ENCODE peak calls at places on chromosomes 4 and X, in five cellular contexts. One of them, this sample, is unnamed.

GRCh38 chrX:149453030-149453429 is 52.1 kb downstream of the IDS start:
- DNase-seq in endothelial cell of umbilical vein: peak; percentile 19
- DNase-seq in AG10803: peak; percentile 60
- DNase-seq in neural crest cell: no peak
- DNase-seq in tibial artery: no peak
- DNase-seq in this sample: no peak

GRCh38 chr4:20251061-20251795 is 477 bp upstream of the SLIT2 start:
- DNase-seq in endothelial cell of umbilical vein: no peak
- DNase-seq in AG10803: no peak
- DNase-seq in neural crest cell: no peak
- DNase-seq in tibial artery: no peak
- DNase-seq in this sample: no peak

GRCh38 chrX:9498236-9498635 is 33.4 kb downstream of the TBL1X start:
- DNase-seq in endothelial cell of umbilical vein: no peak
- DNase-seq in AG10803: no peak
- DNase-seq in neural crest cell: no peak
- DNase-seq in tibial artery: no peak
- DNase-seq in this sample: no peak

GRCh38 chr4:26819478-26819877 is 41.2 kb upstream of the STIM2 start:
- DNase-seq in endothelial cell of umbilical vein: no peak
- DNase-seq in AG10803: no peak
- DNase-seq in neural crest cell: no peak
- DNase-seq in tibial artery: no peak
- DNase-seq in this sample: no peak

GRCh38 chrX:130155564-130155963 is 10.1 kb downstream of the AIFM1 start:
- DNase-seq in endothelial cell of umbilical vein: peak; percentile 42
- DNase-seq in AG10803: no peak
- DNase-seq in neural crest cell: no peak
- DNase-seq in tibial artery: no peak
- DNase-seq in this sample: no peak

GRCh38 chrX:41066969-41067368 is 18.3 kb upstream of the USP9X start:
- DNase-seq in endothelial cell of umbilical vein: no peak
- DNase-seq in AG10803: no peak
- DNase-seq in neural crest cell: no peak
- DNase-seq in tibial artery: no peak
- DNase-seq in this sample: no peak

GRCh38 chrX:24805201-24805600 is 111.5 kb downstream of the POLA1 start:
- DNase-seq in endothelial cell of umbilical vein: no peak
- DNase-seq in AG10803: peak; percentile 4
- DNase-seq in neural crest cell: no peak
- DNase-seq in tibial artery: no peak
- DNase-seq in this sample: no peak

GRCh38 chr4:25500626-25501318 is 123.7 kb downstream of the ANAPC4 start:
- DNase-seq in endothelial cell of umbilical vein: no peak
- DNase-seq in AG10803: no peak
- DNase-seq in neural crest cell: no peak
- DNase-seq in tibial artery: no peak
- DNase-seq in this sample: no peak

GRCh38 chr4:158811704-158812103 is 42.9 kb downstream of the FNIP2 start:
- DNase-seq in endothelial cell of umbilical vein: no peak
- DNase-seq in AG10803: no peak
- DNase-seq in neural crest cell: no peak
- DNase-seq in tibial artery: peak; percentile 50
- DNase-seq in this sample: no peak

GRCh38 chr4:150212927-150213326 is 134.7 kb downstream of the DCLK2 start:
- DNase-seq in endothelial cell of umbilical vein: no peak
- DNase-seq in AG10803: no peak
- DNase-seq in neural crest cell: no peak
- DNase-seq in tibial artery: no peak
- DNase-seq in this sample: no peak

GRCh38 chr4:165874799-165875371 is 1.8 kb downstream of the TLL1 start:
- DNase-seq in endothelial cell of umbilical vein: no peak
- DNase-seq in AG10803: no peak
- DNase-seq in neural crest cell: peak; percentile 4
- DNase-seq in tibial artery: no peak
- DNase-seq in this sample: peak; percentile 46

GRCh38 chr4:143512978-143513313 is 556 bp upstream of the SMARCA5 start:
- DNase-seq in endothelial cell of umbilical vein: no peak
- DNase-seq in AG10803: no peak
- DNase-seq in neural crest cell: no peak
- DNase-seq in tibial artery: no peak
- DNase-seq in this sample: no peak

GRCh38 chr4:40924793-40925117 is 175.0 kb downstream of the NSUN7 start:
- DNase-seq in endothelial cell of umbilical vein: no peak
- DNase-seq in AG10803: no peak
- DNase-seq in neural crest cell: no peak
- DNase-seq in tibial artery: no peak
- DNase-seq in this sample: no peak
- TF ChIP-seq CTCF in endothelial cell of umbilical vein: no peak
- TF ChIP-seq CTCF in AG10803: no peak
- TF ChIP-seq CTCF in neural crest cell: no peak
- TF ChIP-seq CTCF in tibial artery: no peak
- TF ChIP-seq CTCF in this sample: peak; percentile 46

GRCh38 chr4:16790508-16790907 is 107.9 kb downstream of the LDB2 start:
- DNase-seq in endothelial cell of umbilical vein: peak; percentile 66
- DNase-seq in AG10803: no peak
- DNase-seq in neural crest cell: no peak
- DNase-seq in tibial artery: no peak
- DNase-seq in this sample: no peak

GRCh38 chr4:16791460-16791859 is 107.0 kb downstream of the LDB2 start:
- DNase-seq in endothelial cell of umbilical vein: no peak
- DNase-seq in AG10803: no peak
- DNase-seq in neural crest cell: no peak
- DNase-seq in tibial artery: no peak
- DNase-seq in this sample: no peak

GRCh38 chr4:16794816-16795445 is 103.5 kb downstream of the LDB2 start:
- DNase-seq in endothelial cell of umbilical vein: peak; percentile 83
- DNase-seq in AG10803: peak; percentile 58
- DNase-seq in neural crest cell: peak; percentile 68
- DNase-seq in tibial artery: peak; percentile 56
- DNase-seq in this sample: peak; percentile 76
- TF ChIP-seq CTCF in endothelial cell of umbilical vein: peak; percentile 90
- TF ChIP-seq CTCF in AG10803: peak; percentile 97
- TF ChIP-seq CTCF in neural crest cell: peak; percentile 72
- TF ChIP-seq CTCF in tibial artery: peak; percentile 57
- TF ChIP-seq CTCF in this sample: peak; percentile 85

GRCh38 chrX:15674514-15674898 is 9.9 kb upstream of the CLTRN start:
- DNase-seq in endothelial cell of umbilical vein: no peak
- DNase-seq in AG10803: peak; percentile 89
- DNase-seq in neural crest cell: peak; percentile 64
- DNase-seq in tibial artery: peak; percentile 95
- DNase-seq in this sample: peak; percentile 78

GRCh38 chrX:15675490-15675921 is 10.9 kb upstream of the CLTRN start:
- DNase-seq in endothelial cell of umbilical vein: no peak
- DNase-seq in AG10803: no peak
- DNase-seq in neural crest cell: peak; percentile 61
- DNase-seq in tibial artery: peak; percentile 71
- DNase-seq in this sample: peak; percentile 70

GRCh38 chrX:15672886-15673285 is 8.3 kb upstream of the CLTRN start:
- DNase-seq in endothelial cell of umbilical vein: no peak
- DNase-seq in AG10803: no peak
- DNase-seq in neural crest cell: no peak
- DNase-seq in tibial artery: no peak
- DNase-seq in this sample: no peak

GRCh38 chrX:15674899-15675489 is 10.4 kb upstream of the CLTRN start:
- DNase-seq in endothelial cell of umbilical vein: peak; percentile 93
- DNase-seq in AG10803: peak; percentile 89
- DNase-seq in neural crest cell: peak; percentile 52
- DNase-seq in tibial artery: peak; percentile 88
- DNase-seq in this sample: peak; percentile 80

DNA sequence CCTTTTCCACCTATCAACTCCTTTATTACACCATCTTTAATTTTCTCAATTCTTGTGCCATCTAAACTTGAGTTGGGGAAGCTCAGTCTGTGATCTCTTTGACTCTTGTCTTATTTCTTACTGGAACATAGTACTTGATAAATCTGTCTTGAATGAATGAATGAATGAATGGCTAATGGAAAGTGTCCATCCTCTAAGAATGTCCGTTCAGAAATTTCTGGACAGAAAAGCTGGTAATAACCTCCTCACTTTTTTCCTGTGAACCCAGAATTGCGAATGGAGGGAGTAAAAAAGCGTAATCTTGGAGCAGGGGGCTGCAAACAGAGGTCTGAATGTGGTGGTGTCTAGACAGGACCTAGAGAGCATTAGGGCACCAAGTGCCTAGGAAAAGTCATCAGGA is 9.4 kb upstream of the CLTRN start:
- DNase-seq in endothelial cell of umbilical vein: no peak
- DNase-seq in AG10803: no peak
- DNase-seq in neural crest cell: no peak
- DNase-seq in tibial artery: no peak
- DNase-seq in this sample: no peak
- TF ChIP-seq CTCF in endothelial cell of umbilical vein: no peak
- TF ChIP-seq CTCF in AG10803: no peak
- TF ChIP-seq CTCF in neural crest cell: no peak
- TF ChIP-seq CTCF in tibial artery: no peak
- TF ChIP-seq CTCF in this sample: no peak

GRCh38 chr4:53620956-53621355 is 29.7 kb upstream of the LNX1 start:
- DNase-seq in endothelial cell of umbilical vein: no peak
- DNase-seq in AG10803: no peak
- DNase-seq in neural crest cell: no peak
- DNase-seq in tibial artery: no peak
- DNase-seq in this sample: no peak
- TF ChIP-seq CTCF in endothelial cell of umbilical vein: no peak
- TF ChIP-seq CTCF in AG10803: no peak
- TF ChIP-seq CTCF in neural crest cell: no peak
- TF ChIP-seq CTCF in tibial artery: no peak
- TF ChIP-seq CTCF in this sample: no peak

GRCh38 chr4:144594471-144594986 is 51.4 kb upstream of the HHIP start:
- DNase-seq in endothelial cell of umbilical vein: peak; percentile 42
- DNase-seq in AG10803: no peak
- DNase-seq in neural crest cell: no peak
- DNase-seq in tibial artery: no peak
- DNase-seq in this sample: no peak

GRCh38 chr4:144591401-144591800 is 54.6 kb upstream of the HHIP start:
- DNase-seq in endothelial cell of umbilical vein: peak; percentile 86
- DNase-seq in AG10803: peak; percentile 73
- DNase-seq in neural crest cell: no peak
- DNase-seq in tibial artery: no peak
- DNase-seq in this sample: no peak

GRCh38 chr4:144589512-144589911 is 56.4 kb upstream of the HHIP start:
- DNase-seq in endothelial cell of umbilical vein: no peak
- DNase-seq in AG10803: no peak
- DNase-seq in neural crest cell: no peak
- DNase-seq in tibial artery: no peak
- DNase-seq in this sample: no peak

GRCh38 chr4:144592264-144592663 is 53.7 kb upstream of the HHIP start:
- DNase-seq in endothelial cell of umbilical vein: peak; percentile 67
- DNase-seq in AG10803: no peak
- DNase-seq in neural crest cell: no peak
- DNase-seq in tibial artery: no peak
- DNase-seq in this sample: no peak

GRCh38 chr4:144590020-144590419 is 55.9 kb upstream of the HHIP start:
- DNase-seq in endothelial cell of umbilical vein: no peak
- DNase-seq in AG10803: no peak
- DNase-seq in neural crest cell: no peak
- DNase-seq in tibial artery: no peak
- DNase-seq in this sample: no peak
- TF ChIP-seq CTCF in endothelial cell of umbilical vein: no peak
- TF ChIP-seq CTCF in AG10803: no peak
- TF ChIP-seq CTCF in neural crest cell: no peak
- TF ChIP-seq CTCF in tibial artery: no peak
- TF ChIP-seq CTCF in this sample: no peak

GRCh38 chr4:8747467-8747841 is 124.2 kb downstream of the HMX1 start:
- DNase-seq in endothelial cell of umbilical vein: no peak
- DNase-seq in AG10803: no peak
- DNase-seq in neural crest cell: no peak
- DNase-seq in tibial artery: no peak
- DNase-seq in this sample: no peak
- TF ChIP-seq CTCF in endothelial cell of umbilical vein: no peak
- TF ChIP-seq CTCF in AG10803: no peak
- TF ChIP-seq CTCF in neural crest cell: no peak
- TF ChIP-seq CTCF in tibial artery: no peak
- TF ChIP-seq CTCF in this sample: no peak

This sample was measured in glutamatergic neuron.